ENCODE peak calls at places on chromosomes 3 and 15, in six cellular contexts. One of them, this sample, is unnamed.

GRCh38 chr15:77665530-77666295 is 33.0 kb upstream of the LINGO1 start:
- DNase-seq in neural progenitor cell: no peak
- DNase-seq in SK-N-SH: no peak
- DNase-seq in PC-3: no peak
- DNase-seq in MM.1S: no peak
- DNase-seq in GM23338: no peak
- DNase-seq in this sample: no peak

GRCh38 chr3:195071011-195071728 is 199.8 kb downstream of the XXYLT1 start:
- DNase-seq in neural progenitor cell: no peak
- DNase-seq in SK-N-SH: no peak
- DNase-seq in PC-3: no peak
- DNase-seq in MM.1S: no peak
- DNase-seq in GM23338: no peak
- DNase-seq in this sample: no peak

GRCh38 chr15:82146558-82146957 is 100.7 kb upstream of the MEX3B start:
- DNase-seq in neural progenitor cell: no peak
- DNase-seq in SK-N-SH: no peak
- DNase-seq in PC-3: no peak
- DNase-seq in MM.1S: no peak
- DNase-seq in GM23338: no peak
- DNase-seq in this sample: no peak

GRCh38 chr15:25238716-25239470 is 199.9 kb downstream of the UBE3A start:
- DNase-seq in neural progenitor cell: no peak
- DNase-seq in SK-N-SH: no peak
- DNase-seq in PC-3: no peak
- DNase-seq in MM.1S: no peak
- DNase-seq in GM23338: no peak
- DNase-seq in this sample: no peak

GRCh38 chr15:58043192-58043903 is 22.2 kb downstream of the ALDH1A2 start:
- DNase-seq in neural progenitor cell: peak; percentile 52
- DNase-seq in SK-N-SH: no peak
- DNase-seq in PC-3: peak; percentile 42
- DNase-seq in MM.1S: peak; percentile 52
- DNase-seq in GM23338: peak; percentile 51
- DNase-seq in this sample: peak; percentile 65

GRCh38 chr3:38551026-38551832 is 55.1 kb downstream of the EXOG start:
- DNase-seq in neural progenitor cell: no peak
- DNase-seq in SK-N-SH: no peak
- DNase-seq in PC-3: no peak
- DNase-seq in MM.1S: no peak
- DNase-seq in GM23338: no peak
- DNase-seq in this sample: no peak

GRCh38 chr3:162170581-162170980 is 674.0 kb downstream of the OTOL1 start:
- DNase-seq in neural progenitor cell: no peak
- DNase-seq in SK-N-SH: no peak
- DNase-seq in PC-3: peak; percentile 36
- DNase-seq in MM.1S: no peak
- DNase-seq in GM23338: no peak
- DNase-seq in this sample: peak; percentile 13

GRCh38 chr3:154040283-154040682 is 80.9 kb upstream of the ARHGEF26 start:
- DNase-seq in neural progenitor cell: no peak
- DNase-seq in SK-N-SH: no peak
- DNase-seq in PC-3: peak; percentile 69
- DNase-seq in MM.1S: peak; percentile 65
- DNase-seq in GM23338: no peak
- DNase-seq in this sample: peak; percentile 46

GRCh38 chr15:50166216-50166615 is 15.8 kb upstream of the SLC27A2 start:
- DNase-seq in neural progenitor cell: no peak
- DNase-seq in SK-N-SH: no peak
- DNase-seq in PC-3: no peak
- DNase-seq in MM.1S: no peak
- DNase-seq in GM23338: no peak
- DNase-seq in this sample: peak; percentile 85

GRCh38 chr15:58487724-58488120 is 55.9 kb downstream of the LIPC start:
- DNase-seq in neural progenitor cell: no peak
- DNase-seq in SK-N-SH: no peak
- DNase-seq in PC-3: no peak
- DNase-seq in MM.1S: no peak
- DNase-seq in GM23338: no peak
- DNase-seq in this sample: no peak

GRCh38 chr3:168398371-168399030 is 302.8 kb upstream of the GOLIM4 start:
- DNase-seq in neural progenitor cell: no peak
- DNase-seq in SK-N-SH: no peak
- DNase-seq in PC-3: peak; percentile 76
- DNase-seq in MM.1S: no peak
- DNase-seq in GM23338: no peak
- DNase-seq in this sample: peak; percentile 3

GRCh38 chr3:8001307-8001706 is 500.3 kb upstream of the LMCD1 start:
- DNase-seq in neural progenitor cell: no peak
- DNase-seq in SK-N-SH: no peak
- DNase-seq in PC-3: no peak
- DNase-seq in MM.1S: no peak
- DNase-seq in GM23338: no peak
- DNase-seq in this sample: no peak

GRCh38 chr3:55364426-55364825 is 122.7 kb downstream of the WNT5A start:
- DNase-seq in neural progenitor cell: no peak
- DNase-seq in SK-N-SH: no peak
- DNase-seq in PC-3: peak; percentile 10
- DNase-seq in MM.1S: no peak
- DNase-seq in GM23338: no peak
- DNase-seq in this sample: peak; percentile 69

GRCh38 chr15:84947947-84948830 is 33.5 kb upstream of the PDE8A start:
- DNase-seq in neural progenitor cell: no peak
- DNase-seq in SK-N-SH: no peak
- DNase-seq in PC-3: peak; percentile 96
- DNase-seq in MM.1S: no peak
- DNase-seq in GM23338: no peak
- DNase-seq in this sample: peak; percentile 97

GRCh38 chr3:191246628-191247027 is 47.6 kb downstream of the OSTN start:
- DNase-seq in neural progenitor cell: no peak
- DNase-seq in SK-N-SH: no peak
- DNase-seq in PC-3: peak; percentile 92
- DNase-seq in MM.1S: no peak
- DNase-seq in GM23338: no peak
- DNase-seq in this sample: peak; percentile 82

GRCh38 chr3:48069339-48069738 is 53.1 kb upstream of the MAP4 start:
- DNase-seq in neural progenitor cell: no peak
- DNase-seq in SK-N-SH: no peak
- DNase-seq in PC-3: no peak
- DNase-seq in MM.1S: no peak
- DNase-seq in GM23338: no peak
- DNase-seq in this sample: no peak

GRCh38 chr3:138434276-138434874 is at the start of gene ESYT3:
- DNase-seq in neural progenitor cell: peak; percentile 83
- DNase-seq in SK-N-SH: peak; percentile 83
- DNase-seq in PC-3: peak; percentile 66
- DNase-seq in MM.1S: peak; percentile 72
- DNase-seq in GM23338: peak; percentile 89
- DNase-seq in this sample: peak; percentile 83
- H2AFZ ChIP-seq in neural progenitor cell: peak within 1 kb of the TSS; percentile 92
- H2AFZ ChIP-seq in SK-N-SH: no peak within 1 kb of the TSS
- H2AFZ ChIP-seq in PC-3: peak within 1 kb of the TSS; percentile 75
- H2AFZ ChIP-seq in MM.1S: peak within 1 kb of the TSS; percentile 1
- H2AFZ ChIP-seq in GM23338: peak within 1 kb of the TSS; percentile 97
- H2AFZ ChIP-seq in this sample: peak within 1 kb of the TSS; percentile 77

GRCh38 chr3:71616571-71617021 is 33.1 kb upstream of the FOXP1 start:
- DNase-seq in neural progenitor cell: no peak
- DNase-seq in SK-N-SH: no peak
- DNase-seq in PC-3: no peak
- DNase-seq in MM.1S: no peak
- DNase-seq in GM23338: no peak
- DNase-seq in this sample: no peak

GRCh38 chr3:71614426-71614825 is 30.9 kb upstream of the FOXP1 start:
- DNase-seq in neural progenitor cell: no peak
- DNase-seq in SK-N-SH: no peak
- DNase-seq in PC-3: no peak
- DNase-seq in MM.1S: no peak
- DNase-seq in GM23338: no peak
- DNase-seq in this sample: no peak

GRCh38 chr3:71611099-71611498 is 27.6 kb upstream of the FOXP1 start:
- DNase-seq in neural progenitor cell: no peak
- DNase-seq in SK-N-SH: no peak
- DNase-seq in PC-3: no peak
- DNase-seq in MM.1S: no peak
- DNase-seq in GM23338: no peak
- DNase-seq in this sample: no peak

GRCh38 chr3:71614869-71615268 is 31.3 kb upstream of the FOXP1 start:
- DNase-seq in neural progenitor cell: no peak
- DNase-seq in SK-N-SH: no peak
- DNase-seq in PC-3: no peak
- DNase-seq in MM.1S: no peak
- DNase-seq in GM23338: no peak
- DNase-seq in this sample: no peak
- TF ChIP-seq EZH2phosphoT487 in neural progenitor cell: no peak
- TF ChIP-seq EZH2phosphoT487 in SK-N-SH: no peak
- TF ChIP-seq EZH2phosphoT487 in PC-3: no peak
- TF ChIP-seq EZH2phosphoT487 in MM.1S: no peak
- TF ChIP-seq EZH2phosphoT487 in GM23338: no peak
- TF ChIP-seq EZH2phosphoT487 in this sample: no peak

GRCh38 chr3:5186854-5187151 is 704 bp upstream of the EDEM1 start:
- DNase-seq in neural progenitor cell: peak; percentile 36
- DNase-seq in SK-N-SH: peak; percentile 28
- DNase-seq in PC-3: peak; percentile 33
- DNase-seq in MM.1S: no peak
- DNase-seq in GM23338: peak; percentile 37
- DNase-seq in this sample: peak; percentile 74

GRCh38 chr3:5186089-5186853 is 1.2 kb upstream of the EDEM1 start:
- DNase-seq in neural progenitor cell: no peak
- DNase-seq in SK-N-SH: no peak
- DNase-seq in PC-3: no peak
- DNase-seq in MM.1S: peak; percentile 45
- DNase-seq in GM23338: no peak
- DNase-seq in this sample: no peak

GRCh38 chr3:5187152-5187919 is at the start of gene EDEM1:
- DNase-seq in neural progenitor cell: peak; percentile 92
- DNase-seq in SK-N-SH: peak; percentile 99
- DNase-seq in PC-3: peak; percentile 98
- DNase-seq in MM.1S: peak; percentile 95
- DNase-seq in GM23338: peak; percentile 85
- DNase-seq in this sample: peak; percentile 99

GRCh38 chr3:5185093-5185673 is 2.3 kb upstream of the EDEM1 start:
- DNase-seq in neural progenitor cell: no peak
- DNase-seq in SK-N-SH: no peak
- DNase-seq in PC-3: no peak
- DNase-seq in MM.1S: peak; percentile 57
- DNase-seq in GM23338: no peak
- DNase-seq in this sample: no peak

GRCh38 chr3:5181479-5182141 is 5.9 kb upstream of the EDEM1 start:
- DNase-seq in neural progenitor cell: no peak
- DNase-seq in SK-N-SH: no peak
- DNase-seq in PC-3: no peak
- DNase-seq in MM.1S: peak; percentile 95
- DNase-seq in GM23338: no peak
- DNase-seq in this sample: no peak
- H3F3A ChIP-seq in neural progenitor cell: peaks cover 6% of the 10 kb centered on the region
- H3F3A ChIP-seq in SK-N-SH: peaks cover 13% of the 10 kb centered on the region
- H3F3A ChIP-seq in PC-3: no peaks in the 10 kb centered on the region
- H3F3A ChIP-seq in MM.1S: peaks cover 53% of the 10 kb centered on the region
- H3F3A ChIP-seq in GM23338: no peaks in the 10 kb centered on the region
- H3F3A ChIP-seq in this sample: peaks cover 16% of the 10 kb centered on the region

GRCh38 chr15:63421433-63421832 is 39.8 kb upstream of the CA12 start:
- DNase-seq in neural progenitor cell: no peak
- DNase-seq in SK-N-SH: no peak
- DNase-seq in PC-3: no peak
- DNase-seq in MM.1S: no peak
- DNase-seq in GM23338: no peak
- DNase-seq in this sample: no peak
- H2AFZ ChIP-seq in neural progenitor cell: no peak overlapping the region
- H2AFZ ChIP-seq in SK-N-SH: no peak overlapping the region
- H2AFZ ChIP-seq in PC-3: no peak overlapping the region
- H2AFZ ChIP-seq in MM.1S: no peak overlapping the region
- H2AFZ ChIP-seq in GM23338: no peak overlapping the region
- H2AFZ ChIP-seq in this sample: no peak overlapping the region

DNA sequence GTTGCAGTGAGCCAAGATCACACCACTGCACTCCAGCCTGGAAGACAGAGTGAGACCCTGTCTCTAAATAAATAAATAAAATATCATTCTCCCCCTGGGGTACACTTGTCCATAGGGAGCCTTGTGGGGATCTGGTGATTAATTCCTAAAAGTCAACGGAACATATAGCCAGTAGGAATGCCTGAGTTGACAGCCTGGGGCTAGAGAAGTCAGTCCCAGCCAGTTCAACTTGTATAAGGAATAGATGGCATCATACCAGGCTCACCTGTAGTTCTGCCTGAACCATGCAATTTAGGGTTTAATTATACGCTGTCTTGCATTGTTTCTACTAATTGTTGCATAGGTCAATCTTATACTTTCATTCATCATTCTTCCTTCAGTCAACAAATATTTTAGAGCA is 5.9 kb upstream of the BOC start:
- DNase-seq in neural progenitor cell: no peak
- DNase-seq in SK-N-SH: no peak
- DNase-seq in PC-3: peak; percentile 17
- DNase-seq in MM.1S: no peak
- DNase-seq in GM23338: no peak
- DNase-seq in this sample: no peak
- TF ChIP-seq EZH2phosphoT487 in neural progenitor cell: no peak
- TF ChIP-seq EZH2phosphoT487 in SK-N-SH: no peak
- TF ChIP-seq EZH2phosphoT487 in PC-3: no peak
- TF ChIP-seq EZH2phosphoT487 in MM.1S: no peak
- TF ChIP-seq EZH2phosphoT487 in GM23338: no peak
- TF ChIP-seq EZH2phosphoT487 in this sample: no peak

This sample was measured in GM23248.